ENCODE peak calls at places on chromosome 16, in ten cellular contexts. One of them, this sample, is unnamed.

GRCh38 chr16:70775399-70775798 is 25.6 kb downstream of the VAC14 start:
- DNase-seq in Peyer's patch: no peak
- DNase-seq in endodermal cell: no peak
- DNase-seq in Calu3: no peak
- DNase-seq in WTC11: no peak
- DNase-seq in endothelial cell: no peak
- DNase-seq in OCI-LY7: no peak
- DNase-seq in adrenal gland: no peak
- DNase-seq in AG09319: no peak
- DNase-seq in ovary: no peak
- DNase-seq in this sample: no peak

GRCh38 chr16:83588070-83588469 is 219.7 kb upstream of the HSBP1 start:
- DNase-seq in Peyer's patch: no peak
- DNase-seq in endodermal cell: no peak
- DNase-seq in Calu3: no peak
- DNase-seq in WTC11: no peak
- DNase-seq in endothelial cell: no peak
- DNase-seq in OCI-LY7: no peak
- DNase-seq in adrenal gland: no peak
- DNase-seq in AG09319: no peak
- DNase-seq in ovary: no peak
- DNase-seq in this sample: no peak

GRCh38 chr16:74700206-74701040 is at the start of gene MLKL:
- DNase-seq in Peyer's patch: peak
- DNase-seq in endodermal cell: peak
- DNase-seq in Calu3: peak
- DNase-seq in WTC11: peak
- DNase-seq in endothelial cell: peak
- DNase-seq in OCI-LY7: peak
- DNase-seq in adrenal gland: peak
- DNase-seq in AG09319: no peak
- DNase-seq in ovary: no peak
- DNase-seq in this sample: no peak

GRCh38 chr16:1817276-1817589 is 9.4 kb downstream of the HAGH start:
- DNase-seq in Peyer's patch: no peak
- DNase-seq in endodermal cell: no peak
- DNase-seq in Calu3: no peak
- DNase-seq in WTC11: no peak
- DNase-seq in endothelial cell: no peak
- DNase-seq in OCI-LY7: no peak
- DNase-seq in adrenal gland: no peak
- DNase-seq in AG09319: no peak
- DNase-seq in ovary: no peak
- DNase-seq in this sample: no peak

GRCh38 chr16:80806957-80807356 is 2.6 kb upstream of the CDYL2 start:
- DNase-seq in Peyer's patch: no peak
- DNase-seq in endodermal cell: no peak
- DNase-seq in Calu3: no peak
- DNase-seq in WTC11: no peak
- DNase-seq in endothelial cell: no peak
- DNase-seq in OCI-LY7: no peak
- DNase-seq in adrenal gland: peak
- DNase-seq in AG09319: no peak
- DNase-seq in ovary: no peak
- DNase-seq in this sample: peak

GRCh38 chr16:82603784-82604411 is 22.9 kb upstream of the CDH13 start:
- DNase-seq in Peyer's patch: no peak
- DNase-seq in endodermal cell: peak
- DNase-seq in Calu3: peak
- DNase-seq in WTC11: peak
- DNase-seq in endothelial cell: peak
- DNase-seq in OCI-LY7: peak
- DNase-seq in adrenal gland: peak
- DNase-seq in AG09319: no peak
- DNase-seq in ovary: no peak
- DNase-seq in this sample: peak

GRCh38 chr16:89601906-89602272 is 11.6 kb upstream of the DPEP1 start:
- DNase-seq in Peyer's patch: no peak
- DNase-seq in endodermal cell: no peak
- DNase-seq in Calu3: no peak
- DNase-seq in WTC11: no peak
- DNase-seq in endothelial cell: no peak
- DNase-seq in OCI-LY7: no peak
- DNase-seq in adrenal gland: no peak
- DNase-seq in AG09319: no peak
- DNase-seq in ovary: no peak
- DNase-seq in this sample: no peak

GRCh38 chr16:89905511-89906140 is 13.0 kb upstream of the MC1R start:
- DNase-seq in Peyer's patch: no peak
- DNase-seq in endodermal cell: no peak
- DNase-seq in Calu3: no peak
- DNase-seq in WTC11: no peak
- DNase-seq in endothelial cell: no peak
- DNase-seq in OCI-LY7: no peak
- DNase-seq in adrenal gland: no peak
- DNase-seq in AG09319: no peak
- DNase-seq in ovary: no peak
- DNase-seq in this sample: no peak

GRCh38 chr16:57185446-57185944 is 344 bp downstream of the PSME3IP1 start:
- DNase-seq in Peyer's patch: no peak
- DNase-seq in endodermal cell: no peak
- DNase-seq in Calu3: peak
- DNase-seq in WTC11: no peak
- DNase-seq in endothelial cell: peak
- DNase-seq in OCI-LY7: no peak
- DNase-seq in adrenal gland: peak
- DNase-seq in AG09319: no peak
- DNase-seq in ovary: peak
- DNase-seq in this sample: no peak

GRCh38 chr16:56910654-56911539 is 21.0 kb upstream of the HERPUD1 start:
- DNase-seq in Peyer's patch: no peak
- DNase-seq in endodermal cell: no peak
- DNase-seq in Calu3: no peak
- DNase-seq in WTC11: no peak
- DNase-seq in endothelial cell: no peak
- DNase-seq in OCI-LY7: peak
- DNase-seq in adrenal gland: peak
- DNase-seq in AG09319: peak
- DNase-seq in ovary: no peak
- DNase-seq in this sample: peak

GRCh38 chr16:56851671-56852400 is 13.2 kb upstream of the SLC12A3 start:
- DNase-seq in Peyer's patch: no peak
- DNase-seq in endodermal cell: peak
- DNase-seq in Calu3: no peak
- DNase-seq in WTC11: peak
- DNase-seq in endothelial cell: no peak
- DNase-seq in OCI-LY7: peak
- DNase-seq in adrenal gland: no peak
- DNase-seq in AG09319: no peak
- DNase-seq in ovary: no peak
- DNase-seq in this sample: no peak

GRCh38 chr16:10989494-10989893 is 45.1 kb downstream of the CLEC16A start:
- DNase-seq in Peyer's patch: no peak
- DNase-seq in endodermal cell: no peak
- DNase-seq in Calu3: no peak
- DNase-seq in WTC11: no peak
- DNase-seq in endothelial cell: no peak
- DNase-seq in OCI-LY7: no peak
- DNase-seq in adrenal gland: no peak
- DNase-seq in AG09319: no peak
- DNase-seq in ovary: no peak
- DNase-seq in this sample: no peak

GRCh38 chr16:10987361-10988163 is 43.2 kb downstream of the CLEC16A start:
- DNase-seq in Peyer's patch: no peak
- DNase-seq in endodermal cell: no peak
- DNase-seq in Calu3: no peak
- DNase-seq in WTC11: no peak
- DNase-seq in endothelial cell: no peak
- DNase-seq in OCI-LY7: no peak
- DNase-seq in adrenal gland: no peak
- DNase-seq in AG09319: no peak
- DNase-seq in ovary: no peak
- DNase-seq in this sample: no peak

GRCh38 chr16:10988879-10989278 is 44.5 kb downstream of the CLEC16A start:
- DNase-seq in Peyer's patch: no peak
- DNase-seq in endodermal cell: no peak
- DNase-seq in Calu3: no peak
- DNase-seq in WTC11: no peak
- DNase-seq in endothelial cell: no peak
- DNase-seq in OCI-LY7: no peak
- DNase-seq in adrenal gland: no peak
- DNase-seq in AG09319: no peak
- DNase-seq in ovary: no peak
- DNase-seq in this sample: no peak

GRCh38 chr16:10990378-10990777 is 46.0 kb downstream of the CLEC16A start:
- DNase-seq in Peyer's patch: no peak
- DNase-seq in endodermal cell: no peak
- DNase-seq in Calu3: peak
- DNase-seq in WTC11: no peak
- DNase-seq in endothelial cell: no peak
- DNase-seq in OCI-LY7: no peak
- DNase-seq in adrenal gland: no peak
- DNase-seq in AG09319: no peak
- DNase-seq in ovary: no peak
- DNase-seq in this sample: no peak

GRCh38 chr16:10988164-10988803 is 43.9 kb downstream of the CLEC16A start:
- DNase-seq in Peyer's patch: peak
- DNase-seq in endodermal cell: peak
- DNase-seq in Calu3: peak
- DNase-seq in WTC11: peak
- DNase-seq in endothelial cell: peak
- DNase-seq in OCI-LY7: peak
- DNase-seq in adrenal gland: no peak
- DNase-seq in AG09319: no peak
- DNase-seq in ovary: no peak
- DNase-seq in this sample: no peak
- TF ChIP-seq CTCF in Peyer's patch: peak
- TF ChIP-seq CTCF in endodermal cell: peak
- TF ChIP-seq CTCF in Calu3: peak
- TF ChIP-seq CTCF in WTC11: peak
- TF ChIP-seq CTCF in endothelial cell: peak
- TF ChIP-seq CTCF in OCI-LY7: peak
- TF ChIP-seq CTCF in adrenal gland: peak
- TF ChIP-seq CTCF in AG09319: peak
- TF ChIP-seq CTCF in ovary: no peak
- TF ChIP-seq CTCF in this sample: peak

GRCh38 chr16:21267298-21267697 is 10.8 kb downstream of the CRYM start:
- DNase-seq in Peyer's patch: no peak
- DNase-seq in endodermal cell: no peak
- DNase-seq in Calu3: no peak
- DNase-seq in WTC11: no peak
- DNase-seq in endothelial cell: no peak
- DNase-seq in OCI-LY7: no peak
- DNase-seq in adrenal gland: no peak
- DNase-seq in AG09319: no peak
- DNase-seq in ovary: no peak
- DNase-seq in this sample: no peak
- TF ChIP-seq CTCF in Peyer's patch: no peak
- TF ChIP-seq CTCF in endodermal cell: no peak
- TF ChIP-seq CTCF in Calu3: no peak
- TF ChIP-seq CTCF in WTC11: no peak
- TF ChIP-seq CTCF in endothelial cell: no peak
- TF ChIP-seq CTCF in OCI-LY7: no peak
- TF ChIP-seq CTCF in adrenal gland: no peak
- TF ChIP-seq CTCF in AG09319: no peak
- TF ChIP-seq CTCF in ovary: no peak
- TF ChIP-seq CTCF in this sample: no peak

DNA sequence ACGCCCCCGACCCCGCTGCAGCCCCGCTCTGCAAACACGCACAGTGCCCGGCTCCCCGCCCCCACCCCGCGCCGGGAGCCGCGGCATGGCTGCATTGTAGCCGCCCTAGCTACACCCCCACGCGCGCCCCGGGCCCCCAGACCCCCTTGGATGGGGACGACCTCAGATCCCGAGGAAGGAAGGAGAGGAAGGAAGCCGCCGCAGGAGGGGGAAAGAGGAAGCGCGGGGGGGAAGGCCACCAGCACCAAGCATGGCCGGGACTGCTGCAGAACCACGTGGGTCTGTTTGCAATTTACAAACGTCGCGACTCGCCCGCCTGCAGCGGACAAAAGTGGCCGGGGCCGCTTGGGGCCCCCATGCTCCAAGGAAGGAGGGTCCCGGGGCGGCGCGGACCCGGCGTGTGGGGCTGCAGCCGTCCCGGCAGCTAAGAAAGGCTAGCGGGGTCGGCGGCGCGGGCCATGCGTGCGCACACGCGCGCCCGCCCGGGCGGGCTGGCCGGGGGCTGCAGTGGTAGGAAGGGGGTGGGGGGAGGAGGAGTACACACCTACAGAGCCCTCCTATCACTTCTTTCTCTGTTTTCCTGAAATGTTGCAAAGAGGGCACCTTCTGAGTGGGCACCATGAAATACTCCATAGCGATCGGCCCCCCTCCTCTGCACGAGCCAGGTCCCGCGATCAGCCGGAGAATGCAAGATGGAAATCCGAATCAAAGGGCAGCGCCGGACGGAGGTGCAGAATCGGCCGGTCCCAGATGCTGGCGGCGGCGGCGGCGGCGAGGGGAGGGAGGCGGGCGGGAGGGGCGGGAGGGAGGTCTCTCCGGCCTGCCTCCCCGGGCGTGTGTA is 489 bp downstream of the TFAP4 start:
- DNase-seq in Peyer's patch: peak
- DNase-seq in endodermal cell: peak
- DNase-seq in Calu3: peak
- DNase-seq in WTC11: peak
- DNase-seq in endothelial cell: peak
- DNase-seq in OCI-LY7: peak
- DNase-seq in adrenal gland: peak
- DNase-seq in AG09319: no peak
- DNase-seq in ovary: no peak
- DNase-seq in this sample: no peak
- TF ChIP-seq CTCF in Peyer's patch: no peak
- TF ChIP-seq CTCF in endodermal cell: no peak
- TF ChIP-seq CTCF in Calu3: no peak
- TF ChIP-seq CTCF in WTC11: no peak
- TF ChIP-seq CTCF in endothelial cell: no peak
- TF ChIP-seq CTCF in OCI-LY7: no peak
- TF ChIP-seq CTCF in adrenal gland: no peak
- TF ChIP-seq CTCF in AG09319: no peak
- TF ChIP-seq CTCF in ovary: no peak
- TF ChIP-seq CTCF in this sample: no peak

GRCh38 chr16:50139580-50139979 is 13.5 kb upstream of the TENT4B start:
- DNase-seq in Peyer's patch: no peak
- DNase-seq in endodermal cell: no peak
- DNase-seq in Calu3: no peak
- DNase-seq in WTC11: no peak
- DNase-seq in endothelial cell: no peak
- DNase-seq in OCI-LY7: no peak
- DNase-seq in adrenal gland: no peak
- DNase-seq in AG09319: no peak
- DNase-seq in ovary: no peak
- DNase-seq in this sample: no peak

GRCh38 chr16:50137268-50137667 is 15.8 kb upstream of the TENT4B start:
- DNase-seq in Peyer's patch: no peak
- DNase-seq in endodermal cell: no peak
- DNase-seq in Calu3: no peak
- DNase-seq in WTC11: no peak
- DNase-seq in endothelial cell: no peak
- DNase-seq in OCI-LY7: no peak
- DNase-seq in adrenal gland: no peak
- DNase-seq in AG09319: no peak
- DNase-seq in ovary: no peak
- DNase-seq in this sample: no peak

GRCh38 chr16:50133214-50133613 is 19.9 kb upstream of the TENT4B start:
- DNase-seq in Peyer's patch: no peak
- DNase-seq in endodermal cell: no peak
- DNase-seq in Calu3: no peak
- DNase-seq in WTC11: no peak
- DNase-seq in endothelial cell: no peak
- DNase-seq in OCI-LY7: no peak
- DNase-seq in adrenal gland: no peak
- DNase-seq in AG09319: no peak
- DNase-seq in ovary: no peak
- DNase-seq in this sample: no peak

GRCh38 chr16:50136399-50136798 is 16.7 kb upstream of the TENT4B start:
- DNase-seq in Peyer's patch: no peak
- DNase-seq in endodermal cell: no peak
- DNase-seq in Calu3: no peak
- DNase-seq in WTC11: no peak
- DNase-seq in endothelial cell: no peak
- DNase-seq in OCI-LY7: no peak
- DNase-seq in adrenal gland: no peak
- DNase-seq in AG09319: no peak
- DNase-seq in ovary: no peak
- DNase-seq in this sample: no peak
- TF ChIP-seq CTCF in Peyer's patch: no peak
- TF ChIP-seq CTCF in endodermal cell: peak
- TF ChIP-seq CTCF in Calu3: no peak
- TF ChIP-seq CTCF in WTC11: no peak
- TF ChIP-seq CTCF in endothelial cell: no peak
- TF ChIP-seq CTCF in OCI-LY7: peak
- TF ChIP-seq CTCF in adrenal gland: no peak
- TF ChIP-seq CTCF in AG09319: no peak
- TF ChIP-seq CTCF in ovary: no peak
- TF ChIP-seq CTCF in this sample: no peak

This sample was measured in AG04450.